ENCODE peak calls at places on chromosome 13, in four cellular contexts. Y is testis, O is uterus, X is Peyer's patch. U is an unnamed sample.

GRCh38 chr13:53001444-53001843 is 27.2 kb upstream of the OLFM4 start:
- DNase-seq in Y (no peak), O (no peak), X (no peak), U (no peak)

GRCh38 chr13:76799696-76800095 is 86.5 kb downstream of the KCTD12 start:
- DNase-seq in Y (no peak), O (no peak), X (no peak), U (no peak)

GRCh38 chr13:43799191-43799590 is 12.4 kb upstream of the ENOX1 start:
- DNase-seq in Y (no peak), O (no peak), X (no peak), U (no peak)

GRCh38 chr13:101712026-101712348 is 259.5 kb downstream of the ITGBL1 start:
- DNase-seq in Y (no peak), O (no peak), X (no peak), U (no peak)

GRCh38 chr13:93146584-93147292 is 79.9 kb upstream of the GPC6 start:
- DNase-seq in Y (no peak), O (no peak), X (no peak), U (no peak)

GRCh38 chr13:106526748-106527488 is 8.5 kb downstream of the EFNB2 start:
- DNase-seq in Y (no peak), O (no peak), X (no peak), U (no peak)

GRCh38 chr13:42728507-42729180 is 52.7 kb upstream of the FAM216B start:
- DNase-seq in Y (no peak), O (no peak), X (no peak), U (no peak)

GRCh38 chr13:110230661-110231347 is 76.2 kb downstream of the COL4A1 start:
- DNase-seq in Y (no peak), O (no peak), X (no peak), U (no peak)

GRCh38 chr13:33205804-33206221 is 79.7 kb downstream of the STARD13 start:
- DNase-seq in Y (no peak), O (no peak), X (no peak), U (no peak)
- TF ChIP-seq POLR2A in Y (no peak), O (no peak), X (no peak), U (no peak)

GRCh38 chr13:33260168-33261098 is 25.1 kb downstream of the STARD13 start:
- DNase-seq in Y (no peak), O (no peak), X (no peak), U (no peak)
- TF ChIP-seq POLR2A in Y (no peak), O (no peak), X (no peak), U (no peak)

DNA sequence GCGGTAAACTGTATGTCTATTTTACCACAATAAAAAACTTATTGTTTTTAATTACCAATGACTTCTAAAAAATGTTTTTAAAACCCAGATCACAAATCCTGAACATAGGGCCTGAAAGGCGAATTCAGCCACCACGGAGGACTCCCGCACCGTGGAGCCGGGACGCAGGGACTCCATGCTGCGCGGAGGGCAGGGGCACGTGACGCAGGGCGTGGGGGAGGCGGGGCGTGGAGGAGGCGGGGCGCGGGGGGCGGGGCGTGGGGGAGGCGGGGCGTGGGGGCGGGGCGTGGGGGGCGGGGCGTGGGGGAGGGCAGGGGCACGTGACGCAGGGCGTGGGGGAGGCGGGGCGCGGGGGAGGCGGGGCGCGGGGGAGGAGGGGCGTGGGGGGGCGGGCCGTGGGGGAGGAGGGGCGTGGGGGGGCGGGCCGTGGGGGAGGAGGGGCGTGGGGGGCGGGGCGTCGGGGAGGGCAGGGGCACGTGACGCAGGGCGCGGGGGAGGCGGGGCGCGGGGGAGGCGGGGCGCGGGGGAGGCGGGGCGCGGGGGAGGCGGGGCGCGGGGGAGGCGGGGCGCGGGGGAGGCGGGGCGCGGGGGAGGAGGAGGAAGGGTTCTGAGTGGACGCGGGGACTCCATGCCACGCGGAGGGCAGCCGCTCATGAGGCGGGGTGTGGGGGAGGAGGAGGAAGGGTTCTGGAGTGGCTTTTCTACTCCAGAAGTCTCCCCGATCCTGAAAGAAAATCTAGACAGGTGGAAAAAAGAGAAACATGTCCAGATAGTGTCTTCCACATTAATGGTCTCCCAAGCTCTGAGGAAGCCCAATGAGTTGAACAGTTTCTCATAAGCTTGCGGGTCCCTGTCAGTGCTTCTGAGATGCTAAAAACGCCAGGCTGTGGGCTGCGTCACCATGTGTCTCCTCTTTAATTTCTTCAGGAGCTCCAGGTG is 4.4 kb upstream of the PROZ start:
- DNase-seq in Y (peak; percentile 87), O (peak; percentile 78), X (peak; percentile 83), U (peak; percentile 90)
- TF ChIP-seq POLR2A in Y (no peak), O (peak; percentile 50), X (no peak), U (peak; percentile 56)

DNA sequence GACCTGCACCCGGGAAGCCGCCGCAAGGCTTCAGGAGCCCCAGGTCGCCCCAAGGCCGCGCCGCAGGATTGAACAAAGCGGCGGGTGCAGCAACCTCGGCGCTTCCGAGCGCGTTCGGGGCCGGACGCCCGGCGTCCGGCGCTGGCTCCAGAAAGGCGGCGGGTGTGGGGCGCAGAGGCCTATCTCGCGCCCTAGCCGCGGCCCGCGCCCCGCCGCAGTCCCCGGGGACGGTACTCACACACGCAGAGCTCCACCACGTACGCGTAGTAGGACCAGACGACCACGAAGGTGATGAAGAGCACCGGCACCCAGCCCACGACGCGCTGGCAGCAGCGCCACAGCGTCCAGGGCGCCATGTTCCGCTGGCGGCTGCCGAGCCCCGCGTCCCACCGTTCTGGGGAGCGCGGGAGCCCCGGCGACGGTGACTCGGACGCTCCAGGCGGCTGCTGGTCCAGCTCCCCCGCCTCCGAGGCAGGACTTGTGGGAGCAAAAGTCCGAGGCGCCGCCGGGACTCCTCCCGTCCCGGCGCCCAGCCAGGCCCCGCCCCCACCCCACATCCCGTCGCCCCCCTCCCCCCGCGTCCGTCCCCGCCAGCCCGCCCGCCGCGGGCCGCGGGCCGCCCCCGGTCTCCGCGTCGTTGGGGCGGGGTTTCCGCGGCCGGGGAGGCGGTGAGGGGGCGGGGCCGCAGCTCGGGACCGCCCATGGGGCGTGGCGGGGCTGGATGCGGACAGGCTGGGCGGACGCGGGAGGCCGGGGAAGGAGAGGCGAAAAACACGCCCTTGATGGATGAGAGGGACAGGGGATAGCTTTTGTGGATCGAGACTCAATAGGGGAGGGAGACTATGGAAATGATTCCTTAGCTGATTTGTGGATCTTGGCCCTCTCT is at the start of gene ZDHHC20:
- DNase-seq in Y (peak; percentile 92), O (peak; percentile 88), X (peak; percentile 95), U (peak; percentile 67)
- TF ChIP-seq POLR2A in Y (no peak), O (peak; percentile 78), X (peak; percentile 82), U (peak; percentile 82)

DNA sequence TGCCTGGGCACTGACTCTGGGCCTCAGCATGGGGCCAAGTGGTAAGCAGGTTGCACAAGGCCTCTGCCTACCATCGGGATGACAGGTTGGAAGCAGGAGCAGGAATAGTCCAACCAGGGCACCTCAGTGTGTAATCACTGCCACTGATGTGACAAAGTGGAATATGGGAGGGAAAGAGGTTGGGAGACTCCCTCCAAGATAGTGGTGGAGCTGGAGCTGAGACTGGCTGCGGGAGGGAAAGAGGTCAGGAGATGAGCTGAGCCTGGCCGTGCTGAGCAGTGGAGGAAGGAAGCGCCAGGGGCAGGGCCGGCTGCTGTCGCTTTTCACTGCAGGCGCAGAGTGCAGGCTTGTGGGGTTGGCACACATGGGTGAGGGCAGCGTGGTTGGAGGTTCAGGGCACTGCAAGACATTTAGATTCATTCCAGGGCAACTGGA is 6.8 kb downstream of the UPF3A start:
- DNase-seq in Y (no peak), O (no peak), X (no peak), U (no peak)
- TF ChIP-seq POLR2A in Y (no peak), O (no peak), X (no peak), U (no peak)

GRCh38 chr13:90084684-90085290 is 1262.7 kb upstream of the MIR17HG start:
- DNase-seq in Y (no peak), O (no peak), X (no peak), U (no peak)
- TF ChIP-seq POLR2A in Y (no peak), O (no peak), X (no peak), U (no peak)

GRCh38 chr13:28718538-28719226 is at the start of gene SLC46A3:
- DNase-seq in Y (peak; percentile 98), O (peak; percentile 99), X (peak; percentile 99), U (peak; percentile 89)
- TF ChIP-seq POLR2A in Y (no peak), O (peak; percentile 81), X (peak; percentile 90), U (peak; percentile 75)